ENCODE peak calls at places on chromosomes 3 and 15, in six cellular contexts. B is cardiac muscle cell, C is PC-9, H is adrenal gland, I is neural progenitor cell, X is ovary. U is an unnamed sample.
A peak's percentile ranks its signal among the peaks of the same experiment; 100 is the strongest.

GRCh38 chr3:172203522-172204258 is 164.3 kb downstream of the FNDC3B start:
- DNase-seq in B (peak; percentile 38), C (no peak), H (no peak), I (peak; percentile 42), X (no peak), U (no peak)

GRCh38 chr15:74132681-74133070 is 2.3 kb downstream of the ISLR2 start:
- DNase-seq in B (no peak), C (no peak), H (no peak), I (peak; percentile 39), X (no peak), U (no peak)

GRCh38 chr15:49876401-49877038 is 242.5 kb downstream of the ATP8B4 start:
- DNase-seq in B (peak; percentile 38), C (no peak), H (no peak), I (peak; percentile 45), X (no peak), U (no peak)

GRCh38 chr3:123335007-123335670 is 113.8 kb downstream of the ADCY5 start:
- DNase-seq in B (no peak), C (no peak), H (no peak), I (no peak), X (no peak), U (no peak)

GRCh38 chr3:52227117-52227516 is 1.7 kb upstream of the TLR9 start:
- DNase-seq in B (no peak), C (no peak), H (no peak), I (no peak), X (no peak), U (no peak)

GRCh38 chr3:20310629-20311028 is 124.6 kb upstream of the SGO1 start:
- DNase-seq in B (peak; percentile 36), C (no peak), H (no peak), I (peak; percentile 35), X (no peak), U (no peak)

GRCh38 chr3:186286114-186286513 is 75.9 kb downstream of the DGKG start:
- DNase-seq in B (no peak), C (no peak), H (no peak), I (no peak), X (no peak), U (no peak)

GRCh38 chr15:68415061-68415460 is 16.9 kb downstream of the ITGA11 start:
- DNase-seq in B (no peak), C (no peak), H (no peak), I (no peak), X (no peak), U (no peak)

GRCh38 chr3:188276366-188276765 is 122.4 kb downstream of the LPP start:
- DNase-seq in B (no peak), C (no peak), H (no peak), I (no peak), X (no peak), U (no peak)

GRCh38 chr3:4729061-4729973 is 236.2 kb downstream of the ITPR1 start:
- DNase-seq in B (no peak), C (no peak), H (no peak), I (no peak), X (no peak), U (no peak)

GRCh38 chr15:70795311-70795665 is 31.9 kb upstream of the UACA start:
- DNase-seq in B (peak; percentile 91), C (peak; percentile 80), H (no peak), I (no peak), X (no peak), U (no peak)

GRCh38 chr15:60717008-60717407 is 238.1 kb upstream of the ICE2 start:
- DNase-seq in B (no peak), C (no peak), H (no peak), I (no peak), X (no peak), U (no peak)

GRCh38 chr15:66588537-66588936 is 22.7 kb upstream of the LCTL start:
- DNase-seq in B (no peak), C (no peak), H (no peak), I (peak; percentile 60), X (no peak), U (no peak)

GRCh38 chr3:164004205-164004604 is 1074.1 kb downstream of the SI start:
- DNase-seq in B (no peak), C (no peak), H (no peak), I (peak; percentile 50), X (no peak), U (peak; percentile 18)

GRCh38 chr3:120163023-120163422 is 68.8 kb upstream of the GSK3B start:
- DNase-seq in B (no peak), C (no peak), H (no peak), I (no peak), X (no peak), U (no peak)

GRCh38 chr15:90165659-90166489 is 35.3 kb upstream of the SEMA4B start:
- DNase-seq in B (peak; percentile 98), C (peak; percentile 99), H (peak; percentile 95), I (no peak), X (no peak), U (peak; percentile 93)

GRCh38 chr3:57977755-57978715 is 30.2 kb upstream of the FLNB start:
- DNase-seq in B (no peak), C (peak; percentile 90), H (no peak), I (no peak), X (no peak), U (no peak)

GRCh38 chr3:29695201-29695904 is 414.5 kb downstream of the RBMS3 start:
- DNase-seq in B (peak; percentile 97), C (peak; percentile 36), H (no peak), I (no peak), X (peak; percentile 65), U (no peak)

GRCh38 chr3:89699229-89699628 is 591.8 kb downstream of the EPHA3 start:
- DNase-seq in B (no peak), C (no peak), H (no peak), I (no peak), X (no peak), U (no peak)

GRCh38 chr15:51672913-51673857 is 8.1 kb upstream of the SCG3 start:
- DNase-seq in B (peak; percentile 3), C (no peak), H (no peak), I (no peak), X (no peak), U (no peak)

GRCh38 chr3:133469140-133469731 is 69.4 kb downstream of the BFSP2 start:
- DNase-seq in B (peak; percentile 56), C (no peak), H (no peak), I (no peak), X (no peak), U (no peak)

GRCh38 chr15:40087095-40087805 is 21.4 kb downstream of the BMF start:
- DNase-seq in B (no peak), C (no peak), H (no peak), I (peak; percentile 44), X (no peak), U (no peak)

GRCh38 chr3:41836360-41837134 is 125.4 kb downstream of the ULK4 start:
- DNase-seq in B (no peak), C (no peak), H (no peak), I (no peak), X (no peak), U (no peak)

GRCh38 chr3:28972921-28973320 is 307.9 kb upstream of the RBMS3 start:
- DNase-seq in B (peak; percentile 38), C (no peak), H (no peak), I (no peak), X (no peak), U (no peak)

GRCh38 chr3:40099875-40100274 is 209.6 kb upstream of the EIF1B start:
- DNase-seq in B (no peak), C (no peak), H (no peak), I (no peak), X (no peak), U (no peak)

GRCh38 chr3:15301761-15302160 is 30.6 kb downstream of the SH3BP5 start:
- DNase-seq in B (no peak), C (no peak), H (no peak), I (no peak), X (no peak), U (no peak)

GRCh38 chr3:15299036-15299435 is 33.4 kb downstream of the SH3BP5 start:
- DNase-seq in B (no peak), C (no peak), H (peak; percentile 91), I (no peak), X (no peak), U (no peak)

GRCh38 chr3:15303216-15303615 is 29.2 kb downstream of the SH3BP5 start:
- DNase-seq in B (no peak), C (no peak), H (no peak), I (no peak), X (no peak), U (no peak)

GRCh38 chr3:15298504-15298903 is 33.9 kb downstream of the SH3BP5 start:
- DNase-seq in B (no peak), C (no peak), H (no peak), I (no peak), X (no peak), U (no peak)

DNA sequence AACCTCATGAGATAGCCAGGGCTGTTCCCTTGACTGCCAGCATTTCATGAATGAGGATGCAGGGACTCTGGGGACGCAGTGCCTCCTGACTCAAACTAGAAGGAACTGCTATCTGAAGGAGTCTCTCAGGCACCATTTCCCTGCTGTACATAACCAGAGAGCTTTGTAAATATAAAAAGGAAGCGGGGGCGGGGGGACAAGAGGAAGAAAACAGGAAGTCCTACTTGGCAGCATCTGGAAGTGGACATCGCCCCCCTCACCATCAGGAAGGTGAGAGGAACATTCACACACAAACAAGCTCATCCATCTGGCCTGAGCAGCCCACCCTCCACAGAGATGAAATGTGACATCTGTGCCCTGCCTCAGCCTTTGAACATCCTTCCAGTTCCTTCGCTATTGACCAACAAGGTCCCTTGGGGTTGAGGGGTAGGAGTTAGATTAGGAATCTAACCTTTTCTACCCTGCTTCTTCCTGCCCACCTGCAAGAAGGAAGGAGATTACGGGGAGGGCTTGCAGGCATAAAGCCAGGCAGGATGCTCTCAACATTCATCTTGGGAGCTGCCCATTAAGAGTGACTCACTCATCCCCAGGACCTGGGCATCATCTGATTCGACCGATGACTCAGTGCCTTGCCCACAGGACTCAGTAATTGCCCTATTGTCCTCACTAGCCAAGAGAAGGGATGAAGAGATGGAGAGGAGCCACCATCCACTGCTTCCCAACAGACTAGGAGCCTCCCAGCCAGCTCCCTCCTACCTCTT is 31.9 kb downstream of the SH3BP5 start:
- DNase-seq in B (peak; percentile 60), C (peak; percentile 84), H (peak; percentile 91), I (no peak), X (no peak), U (peak; percentile 13)
- H3K4me1 ChIP-seq in B (peaks cover 33% of the 10 kb centered on the region), C (peaks cover 18% of the 10 kb centered on the region), H (peaks cover 64% of the 10 kb centered on the region), I (no peaks in the 10 kb centered on the region), X (peaks cover 12% of the 10 kb centered on the region), U (no peaks in the 10 kb centered on the region)

GRCh38 chr15:64622410-64623260 is 152.8 kb downstream of the RBPMS2 start:
- DNase-seq in B (no peak), C (no peak), H (no peak), I (no peak), X (no peak), U (no peak)
- TF ChIP-seq CTCF in B (no peak), C (no peak), H (no peak), I (no peak), X (no peak), U (no peak)

DNA sequence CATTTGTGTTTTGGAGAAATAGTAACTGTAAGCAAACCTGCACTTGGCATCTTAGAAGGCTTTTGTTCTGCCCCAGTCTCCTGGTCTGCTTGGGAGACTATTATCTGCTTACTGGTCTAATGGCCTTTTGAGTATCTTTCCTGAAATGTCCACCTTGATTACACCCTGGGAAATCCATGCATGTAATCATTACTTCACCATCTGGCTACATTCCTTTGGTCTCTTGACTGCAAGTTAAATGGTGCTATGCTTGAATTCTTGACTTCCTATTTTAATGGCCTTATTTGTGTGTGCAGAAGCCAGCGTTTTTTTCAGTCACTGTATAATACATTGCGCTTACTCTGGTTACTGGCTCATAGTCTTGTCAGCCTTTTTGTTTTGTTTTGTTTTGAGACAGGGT is 29.9 kb downstream of the CHD2 start:
- DNase-seq in B (no peak), C (no peak), H (no peak), I (no peak), X (no peak), U (no peak)
- H3K36me3 ChIP-seq in B (peaks cover 75% of the 10 kb centered on the region), C (peaks cover 71% of the 10 kb centered on the region), H (peaks cover 93% of the 10 kb centered on the region), I (peaks cover 53% of the 10 kb centered on the region), X (no peaks in the 10 kb centered on the region), U (peaks cover 85% of the 10 kb centered on the region)

GRCh38 chr3:98514948-98515347 is 7.8 kb downstream of the CLDND1 start:
- DNase-seq in B (no peak), C (no peak), H (no peak), I (no peak), X (no peak), U (no peak)
- H3K4me1 ChIP-seq in B (peaks cover 8% of the 10 kb centered on the region), C (peaks cover 50% of the 10 kb centered on the region), H (no peaks in the 10 kb centered on the region), I (no peaks in the 10 kb centered on the region), X (peaks cover 2% of the 10 kb centered on the region), U (no peaks in the 10 kb centered on the region)